ENCODE peak calls at places on chromosomes 5 and 9, in four cellular contexts. One of them, this sample, is unnamed. For H3K27me3, the result is how much of the 10 kb centered on the place peaks cover.

GRCh38 chr9:132797861-132798659 is 80.0 kb downstream of the AK8 start:
- DNase-seq in transverse colon: no peak
- DNase-seq in uterus: no peak
- DNase-seq in ovary: peak
- DNase-seq in this sample: no peak

GRCh38 chr9:27655454-27655853 is 82.2 kb upstream of the C9orf72 start:
- DNase-seq in transverse colon: no peak
- DNase-seq in uterus: no peak
- DNase-seq in ovary: no peak
- DNase-seq in this sample: no peak

GRCh38 chr9:31347082-31347617 is 1037.3 kb upstream of the ACO1 start:
- DNase-seq in transverse colon: no peak
- DNase-seq in uterus: no peak
- DNase-seq in ovary: no peak
- DNase-seq in this sample: no peak

GRCh38 chr5:10420926-10421325 is 20.8 kb upstream of the ROPN1L start:
- DNase-seq in transverse colon: no peak
- DNase-seq in uterus: no peak
- DNase-seq in ovary: no peak
- DNase-seq in this sample: no peak

GRCh38 chr5:125377151-125377550 is 630.7 kb upstream of the ZNF608 start:
- DNase-seq in transverse colon: no peak
- DNase-seq in uterus: no peak
- DNase-seq in ovary: no peak
- DNase-seq in this sample: no peak

GRCh38 chr5:112183103-112183634 is 235.9 kb downstream of the EPB41L4A start:
- DNase-seq in transverse colon: no peak
- DNase-seq in uterus: no peak
- DNase-seq in ovary: no peak
- DNase-seq in this sample: no peak

GRCh38 chr5:98031926-98032325 is 741.5 kb upstream of the RGMB start:
- DNase-seq in transverse colon: no peak
- DNase-seq in uterus: no peak
- DNase-seq in ovary: no peak
- DNase-seq in this sample: no peak

GRCh38 chr9:125538092-125538473 is 168.9 kb downstream of the MAPKAP1 start:
- DNase-seq in transverse colon: peak
- DNase-seq in uterus: no peak
- DNase-seq in ovary: no peak
- DNase-seq in this sample: no peak

GRCh38 chr5:132370241-132370820 is 821 bp downstream of the SLC22A5 start:
- DNase-seq in transverse colon: no peak
- DNase-seq in uterus: no peak
- DNase-seq in ovary: no peak
- DNase-seq in this sample: no peak

GRCh38 chr5:148386041-148386440 is 2.3 kb downstream of the FBXO38 start:
- DNase-seq in transverse colon: no peak
- DNase-seq in uterus: no peak
- DNase-seq in ovary: no peak
- DNase-seq in this sample: no peak

GRCh38 chr5:160657622-160658458 is 194.2 kb downstream of the ATP10B start:
- DNase-seq in transverse colon: peak
- DNase-seq in uterus: no peak
- DNase-seq in ovary: no peak
- DNase-seq in this sample: no peak

GRCh38 chr9:131310833-131311554 is 21.5 kb downstream of the PLPP7 start:
- DNase-seq in transverse colon: peak
- DNase-seq in uterus: no peak
- DNase-seq in ovary: no peak
- DNase-seq in this sample: peak

GRCh38 chr9:72478993-72479392 is 42.4 kb upstream of the TMC1 start:
- DNase-seq in transverse colon: no peak
- DNase-seq in uterus: no peak
- DNase-seq in ovary: no peak
- DNase-seq in this sample: no peak

GRCh38 chr5:31536873-31537272 is 4.8 kb downstream of the C5orf22 start:
- DNase-seq in transverse colon: no peak
- DNase-seq in uterus: no peak
- DNase-seq in ovary: no peak
- DNase-seq in this sample: no peak

GRCh38 chr5:175602171-175602570 is 55.7 kb upstream of the HRH2 start:
- DNase-seq in transverse colon: no peak
- DNase-seq in uterus: no peak
- DNase-seq in ovary: no peak
- DNase-seq in this sample: no peak

GRCh38 chr5:10892135-10892910 is 131.3 kb upstream of the DAP start:
- DNase-seq in transverse colon: no peak
- DNase-seq in uterus: no peak
- DNase-seq in ovary: no peak
- DNase-seq in this sample: no peak

GRCh38 chr9:124810513-124811355 is 33.8 kb downstream of the OLFML2A start:
- DNase-seq in transverse colon: no peak
- DNase-seq in uterus: no peak
- DNase-seq in ovary: no peak
- DNase-seq in this sample: peak

GRCh38 chr9:90813523-90813922 is 11.9 kb downstream of the SYK start:
- DNase-seq in transverse colon: no peak
- DNase-seq in uterus: no peak
- DNase-seq in ovary: no peak
- DNase-seq in this sample: no peak

GRCh38 chr5:122907238-122907637 is 61.8 kb downstream of the SNX24 start:
- DNase-seq in transverse colon: no peak
- DNase-seq in uterus: no peak
- DNase-seq in ovary: no peak
- DNase-seq in this sample: no peak

GRCh38 chr5:148966348-148966747 is 96.5 kb downstream of the SH3TC2 start:
- DNase-seq in transverse colon: no peak
- DNase-seq in uterus: no peak
- DNase-seq in ovary: no peak
- DNase-seq in this sample: no peak

GRCh38 chr9:106843361-106843760 is 19.6 kb upstream of the ZNF462 start:
- DNase-seq in transverse colon: no peak
- DNase-seq in uterus: no peak
- DNase-seq in ovary: no peak
- DNase-seq in this sample: no peak

GRCh38 chr5:112121268-112121667 is 297.8 kb downstream of the EPB41L4A start:
- DNase-seq in transverse colon: no peak
- DNase-seq in uterus: no peak
- DNase-seq in ovary: no peak
- DNase-seq in this sample: no peak

GRCh38 chr5:176157656-176158055 is 80.6 kb upstream of the SIMC1 start:
- DNase-seq in transverse colon: no peak
- DNase-seq in uterus: no peak
- DNase-seq in ovary: no peak
- DNase-seq in this sample: no peak

GRCh38 chr5:162488077-162488476 is 420.5 kb downstream of the GABRG2 start:
- DNase-seq in transverse colon: no peak
- DNase-seq in uterus: no peak
- DNase-seq in ovary: no peak
- DNase-seq in this sample: no peak

GRCh38 chr5:154995679-154996078 is 17.9 kb upstream of the KIF4B start:
- DNase-seq in transverse colon: no peak
- DNase-seq in uterus: no peak
- DNase-seq in ovary: no peak
- DNase-seq in this sample: no peak

DNA sequence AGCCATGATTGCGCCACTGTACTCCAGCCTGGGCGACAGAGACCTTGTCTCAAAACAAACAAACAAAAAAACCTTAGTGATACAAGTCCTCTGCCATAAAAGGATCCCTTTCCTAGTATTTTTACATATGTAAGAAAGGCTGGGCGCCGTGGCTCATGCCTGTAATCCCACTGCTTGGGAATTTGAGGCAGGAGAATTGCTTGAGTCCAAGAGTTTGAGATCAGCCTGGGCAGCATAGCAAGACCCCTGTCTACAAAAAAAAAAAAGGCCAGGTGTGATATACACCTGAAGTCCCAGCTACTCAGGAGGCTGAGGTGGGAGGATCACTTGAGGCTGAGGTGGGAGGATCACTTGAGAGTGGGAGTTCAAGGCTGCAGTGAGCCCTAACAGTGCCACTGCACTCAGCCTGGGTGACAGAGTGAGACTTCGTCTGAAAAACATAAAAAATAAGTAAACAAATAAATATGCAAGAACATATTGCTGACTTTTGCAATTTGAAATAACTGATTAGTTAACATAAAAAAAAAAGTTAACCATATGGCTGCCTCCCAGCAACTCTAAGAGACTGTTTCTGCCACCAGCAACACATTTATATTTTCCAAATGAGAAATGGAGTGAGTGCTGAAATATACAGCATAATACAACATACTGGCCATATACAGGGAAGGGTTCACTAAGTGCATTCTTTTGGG is 6.9 kb downstream of the ZNF367 start:
- DNase-seq in transverse colon: no peak
- DNase-seq in uterus: no peak
- DNase-seq in ovary: no peak
- DNase-seq in this sample: no peak
- TF ChIP-seq POLR2A in transverse colon: no peak
- TF ChIP-seq POLR2A in uterus: no peak
- TF ChIP-seq POLR2A in ovary: no peak
- TF ChIP-seq POLR2A in this sample: no peak

GRCh38 chr5:169265888-169266287 is 35.1 kb downstream of the SLIT3 start:
- DNase-seq in transverse colon: no peak
- DNase-seq in uterus: no peak
- DNase-seq in ovary: no peak
- DNase-seq in this sample: no peak
- H3K27me3 ChIP-seq in transverse colon: under half
- H3K27me3 ChIP-seq in uterus: under half
- H3K27me3 ChIP-seq in ovary: under half
- H3K27me3 ChIP-seq in this sample: under half

GRCh38 chr5:56814963-56815656 is at the start of gene MAP3K1:
- DNase-seq in transverse colon: peak
- DNase-seq in uterus: peak
- DNase-seq in ovary: peak
- DNase-seq in this sample: peak
- TF ChIP-seq POLR2A in transverse colon: peak
- TF ChIP-seq POLR2A in uterus: no peak
- TF ChIP-seq POLR2A in ovary: no peak
- TF ChIP-seq POLR2A in this sample: no peak

GRCh38 chr9:136594492-136594891 is 48.6 kb upstream of the NOTCH1 start:
- DNase-seq in transverse colon: no peak
- DNase-seq in uterus: no peak
- DNase-seq in ovary: no peak
- DNase-seq in this sample: no peak
- H3K27me3 ChIP-seq in transverse colon: under half
- H3K27me3 ChIP-seq in uterus: under half
- H3K27me3 ChIP-seq in ovary: under half
- H3K27me3 ChIP-seq in this sample: under half

GRCh38 chr9:134861586-134862334 is 18.9 kb upstream of the FCN2 start:
- DNase-seq in transverse colon: no peak
- DNase-seq in uterus: no peak
- DNase-seq in ovary: no peak
- DNase-seq in this sample: no peak

GRCh38 chr9:134855900-134856377 is 24.7 kb upstream of the FCN2 start:
- DNase-seq in transverse colon: no peak
- DNase-seq in uterus: no peak
- DNase-seq in ovary: no peak
- DNase-seq in this sample: no peak

GRCh38 chr9:134855231-134855899 is 25.2 kb upstream of the FCN2 start:
- DNase-seq in transverse colon: no peak
- DNase-seq in uterus: no peak
- DNase-seq in ovary: no peak
- DNase-seq in this sample: no peak

GRCh38 chr9:134860510-134860909 is 20.1 kb upstream of the FCN2 start:
- DNase-seq in transverse colon: no peak
- DNase-seq in uterus: no peak
- DNase-seq in ovary: peak
- DNase-seq in this sample: no peak

GRCh38 chr9:134858051-134858841 is 22.4 kb upstream of the FCN2 start:
- DNase-seq in transverse colon: no peak
- DNase-seq in uterus: peak
- DNase-seq in ovary: peak
- DNase-seq in this sample: no peak
- TF ChIP-seq POLR2A in transverse colon: no peak
- TF ChIP-seq POLR2A in uterus: no peak
- TF ChIP-seq POLR2A in ovary: no peak
- TF ChIP-seq POLR2A in this sample: no peak

GRCh38 chr5:38257236-38258036 is 923 bp upstream of the EGFLAM start:
- DNase-seq in transverse colon: no peak
- DNase-seq in uterus: no peak
- DNase-seq in ovary: peak
- DNase-seq in this sample: no peak
- H3K27me3 ChIP-seq in transverse colon: half or more
- H3K27me3 ChIP-seq in uterus: under half
- H3K27me3 ChIP-seq in ovary: under half
- H3K27me3 ChIP-seq in this sample: under half

GRCh38 chr5:178627259-178627598 is 379 bp upstream of the CLK4 start:
- DNase-seq in transverse colon: no peak
- DNase-seq in uterus: no peak
- DNase-seq in ovary: no peak
- DNase-seq in this sample: no peak

GRCh38 chr5:178630475-178630930 is 3.7 kb upstream of the CLK4 start:
- DNase-seq in transverse colon: no peak
- DNase-seq in uterus: no peak
- DNase-seq in ovary: no peak
- DNase-seq in this sample: no peak

GRCh38 chr5:178624626-178625546 is 2.0 kb downstream of the CLK4 start:
- DNase-seq in transverse colon: no peak
- DNase-seq in uterus: no peak
- DNase-seq in ovary: no peak
- DNase-seq in this sample: no peak

GRCh38 chr5:178625679-178626483 is 969 bp downstream of the CLK4 start:
- DNase-seq in transverse colon: no peak
- DNase-seq in uterus: no peak
- DNase-seq in ovary: no peak
- DNase-seq in this sample: no peak

GRCh38 chr5:178626484-178627258 is at the start of gene CLK4:
- DNase-seq in transverse colon: peak
- DNase-seq in uterus: peak
- DNase-seq in ovary: peak
- DNase-seq in this sample: peak
- TF ChIP-seq POLR2A in transverse colon: peak
- TF ChIP-seq POLR2A in uterus: peak
- TF ChIP-seq POLR2A in ovary: peak
- TF ChIP-seq POLR2A in this sample: peak

GRCh38 chr5:40679071-40679997 is at the start of gene PTGER4:
- DNase-seq in transverse colon: peak
- DNase-seq in uterus: peak
- DNase-seq in ovary: peak
- DNase-seq in this sample: peak

GRCh38 chr5:40676643-40677333 is 2.9 kb upstream of the PTGER4 start:
- DNase-seq in transverse colon: no peak
- DNase-seq in uterus: peak
- DNase-seq in ovary: no peak
- DNase-seq in this sample: peak

GRCh38 chr5:40678021-40678939 is 1.4 kb upstream of the PTGER4 start:
- DNase-seq in transverse colon: no peak
- DNase-seq in uterus: no peak
- DNase-seq in ovary: no peak
- DNase-seq in this sample: no peak

GRCh38 chr5:40675396-40676133 is 4.2 kb upstream of the PTGER4 start:
- DNase-seq in transverse colon: no peak
- DNase-seq in uterus: no peak
- DNase-seq in ovary: no peak
- DNase-seq in this sample: no peak

GRCh38 chr5:40677456-40677855 is 2.3 kb upstream of the PTGER4 start:
- DNase-seq in transverse colon: no peak
- DNase-seq in uterus: no peak
- DNase-seq in ovary: no peak
- DNase-seq in this sample: no peak
- H3K27me3 ChIP-seq in transverse colon: under half
- H3K27me3 ChIP-seq in uterus: under half
- H3K27me3 ChIP-seq in ovary: under half
- H3K27me3 ChIP-seq in this sample: under half

GRCh38 chr9:83538172-83538889 is at the start of gene FRMD3:
- DNase-seq in transverse colon: peak
- DNase-seq in uterus: peak
- DNase-seq in ovary: peak
- DNase-seq in this sample: peak
- TF ChIP-seq POLR2A in transverse colon: peak
- TF ChIP-seq POLR2A in uterus: no peak
- TF ChIP-seq POLR2A in ovary: no peak
- TF ChIP-seq POLR2A in this sample: no peak